ENCODE peak calls at places on chromosomes 7 and 10, in six cellular contexts. G is GM23338, J is lung, L is psoas muscle, V is cardiac muscle cell, R is uterus. D is an unnamed sample.

GRCh38 chr10:17343118-17343517 is 111.3 kb downstream of the ST8SIA6 start:
- DNase-seq in G (no peak), J (no peak), L (no peak), V (no peak), R (no peak), D (no peak)

GRCh38 chr10:124217906-124218769 is 124.7 kb upstream of the CHST15 start:
- DNase-seq in G (peak), J (no peak), L (no peak), V (no peak), R (no peak), D (peak)

GRCh38 chr7:94823952-94824351 is 83.4 kb upstream of the PPP1R9A start:
- DNase-seq in G (no peak), J (no peak), L (no peak), V (peak), R (no peak), D (peak)

GRCh38 chr10:99551616-99552015 is 18.9 kb downstream of the NKX2-3 start:
- DNase-seq in G (no peak), J (no peak), L (no peak), V (no peak), R (no peak), D (no peak)

GRCh38 chr7:38548605-38549004 is 82.6 kb downstream of the AMPH start:
- DNase-seq in G (no peak), J (no peak), L (no peak), V (no peak), R (no peak), D (no peak)

GRCh38 chr7:4742852-4743251 is 32.6 kb upstream of the AP5Z1 start:
- DNase-seq in G (no peak), J (no peak), L (no peak), V (no peak), R (no peak), D (no peak)

GRCh38 chr7:5491251-5492044 is 67.8 kb upstream of the TNRC18 start:
- DNase-seq in G (no peak), J (no peak), L (no peak), V (peak), R (no peak), D (no peak)

GRCh38 chr7:102842284-102842683 is 70.5 kb upstream of the LRRC17 start:
- DNase-seq in G (no peak), J (no peak), L (no peak), V (no peak), R (no peak), D (no peak)

GRCh38 chr10:132859084-132859855 is 73.3 kb upstream of the NKX6-2 start:
- DNase-seq in G (no peak), J (no peak), L (no peak), V (no peak), R (peak), D (no peak)

GRCh38 chr7:138917771-138918170 is 63.4 kb downstream of the KIAA1549 start:
- DNase-seq in G (no peak), J (no peak), L (no peak), V (no peak), R (no peak), D (no peak)

GRCh38 chr10:24415455-24416169 is 206.7 kb downstream of the KIAA1217 start:
- DNase-seq in G (no peak), J (peak), L (peak), V (peak), R (peak), D (peak)

GRCh38 chr10:48610585-48611093 is 5.8 kb upstream of the ARHGAP22 start:
- DNase-seq in G (no peak), J (peak), L (no peak), V (no peak), R (no peak), D (no peak)

GRCh38 chr10:106897631-106898161 is 266.8 kb downstream of the SORCS1 start:
- DNase-seq in G (no peak), J (no peak), L (no peak), V (no peak), R (peak), D (no peak)

GRCh38 chr7:2505401-2505800 is 14.2 kb upstream of the LFNG start:
- DNase-seq in G (no peak), J (no peak), L (no peak), V (no peak), R (no peak), D (no peak)

GRCh38 chr7:2507917-2508306 is 11.7 kb upstream of the LFNG start:
- DNase-seq in G (no peak), J (no peak), L (no peak), V (no peak), R (no peak), D (no peak)

GRCh38 chr7:2508327-2509231 is 11.0 kb upstream of the LFNG start:
- DNase-seq in G (no peak), J (no peak), L (peak), V (no peak), R (no peak), D (no peak)

GRCh38 chr7:2509298-2509906 is 10.2 kb upstream of the LFNG start:
- DNase-seq in G (no peak), J (no peak), L (no peak), V (no peak), R (no peak), D (no peak)

GRCh38 chr7:2507208-2507916 is 12.2 kb upstream of the LFNG start:
- DNase-seq in G (no peak), J (no peak), L (no peak), V (no peak), R (no peak), D (no peak)
- H3K4me3 ChIP-seq in G (no peak), J (no peak), L (no peak), V (no peak), R (no peak), D (no peak)

GRCh38 chr7:2803755-2804154 is 40.4 kb downstream of the GNA12 start:
- DNase-seq in G (no peak), J (no peak), L (no peak), V (no peak), R (no peak), D (no peak)

GRCh38 chr7:2802504-2803341 is 41.4 kb downstream of the GNA12 start:
- DNase-seq in G (peak), J (no peak), L (no peak), V (peak), R (no peak), D (no peak)

GRCh38 chr7:2803342-2803692 is 40.8 kb downstream of the GNA12 start:
- DNase-seq in G (no peak), J (no peak), L (no peak), V (no peak), R (no peak), D (no peak)

GRCh38 chr7:2800923-2801682 is 43.0 kb downstream of the GNA12 start:
- DNase-seq in G (no peak), J (no peak), L (no peak), V (peak), R (no peak), D (peak)

GRCh38 chr7:2802082-2802481 is 42.0 kb downstream of the GNA12 start:
- DNase-seq in G (no peak), J (no peak), L (no peak), V (no peak), R (no peak), D (no peak)
- H3K4me3 ChIP-seq in G (no peak), J (no peak), L (no peak), V (no peak), R (no peak), D (no peak)

GRCh38 chr7:2688409-2689342 is 674 bp downstream of the AMZ1 start:
- DNase-seq in G (no peak), J (no peak), L (no peak), V (peak), R (no peak), D (no peak)
- H3K4me3 ChIP-seq in G (peak), J (no peak), L (peak), V (peak), R (peak), D (peak)

GRCh38 chr10:97034958-97035769 is 150.6 kb downstream of the SLIT1 start:
- DNase-seq in G (no peak), J (no peak), L (no peak), V (no peak), R (no peak), D (no peak)

GRCh38 chr10:97040248-97040584 is 145.5 kb downstream of the SLIT1 start:
- DNase-seq in G (no peak), J (no peak), L (no peak), V (no peak), R (no peak), D (no peak)

GRCh38 chr10:97039538-97040247 is 146.1 kb downstream of the SLIT1 start:
- DNase-seq in G (no peak), J (no peak), L (no peak), V (no peak), R (no peak), D (no peak)

GRCh38 chr10:97038688-97039087 is 147.1 kb downstream of the SLIT1 start:
- DNase-seq in G (no peak), J (no peak), L (no peak), V (no peak), R (no peak), D (no peak)

GRCh38 chr10:97037365-97038361 is 148.1 kb downstream of the SLIT1 start:
- DNase-seq in G (peak), J (peak), L (peak), V (peak), R (peak), D (peak)
- H3K4me3 ChIP-seq in G (peak), J (no peak), L (peak), V (no peak), R (no peak), D (peak)

GRCh38 chr7:130909161-130909836 is 175.3 kb upstream of the KLF14 start:
- DNase-seq in G (no peak), J (no peak), L (no peak), V (no peak), R (no peak), D (no peak)

GRCh38 chr7:130912086-130912909 is 178.3 kb upstream of the KLF14 start:
- DNase-seq in G (no peak), J (no peak), L (no peak), V (peak), R (no peak), D (no peak)

GRCh38 chr7:130912910-130913720 is 179.1 kb upstream of the KLF14 start:
- DNase-seq in G (no peak), J (peak), L (peak), V (peak), R (peak), D (peak)

GRCh38 chr7:130909881-130910672 is 176.1 kb upstream of the KLF14 start:
- DNase-seq in G (no peak), J (no peak), L (no peak), V (peak), R (no peak), D (no peak)

GRCh38 chr7:130910949-130911944 is 177.2 kb upstream of the KLF14 start:
- DNase-seq in G (peak), J (no peak), L (no peak), V (peak), R (no peak), D (no peak)
- H3K4me3 ChIP-seq in G (peak), J (peak), L (peak), V (no peak), R (peak), D (peak)

GRCh38 chr10:121681171-121681752 is 83.0 kb upstream of the FGFR2 start:
- DNase-seq in G (no peak), J (no peak), L (no peak), V (no peak), R (no peak), D (no peak)

GRCh38 chr10:121679916-121680315 is 81.7 kb upstream of the FGFR2 start:
- DNase-seq in G (no peak), J (no peak), L (no peak), V (no peak), R (no peak), D (no peak)

GRCh38 chr10:121681982-121682687 is 83.9 kb upstream of the FGFR2 start:
- DNase-seq in G (no peak), J (no peak), L (no peak), V (no peak), R (peak), D (no peak)

GRCh38 chr10:121675344-121675743 is 77.1 kb upstream of the FGFR2 start:
- DNase-seq in G (no peak), J (no peak), L (no peak), V (no peak), R (no peak), D (no peak)

GRCh38 chr10:121678631-121679174 is 80.5 kb upstream of the FGFR2 start:
- DNase-seq in G (no peak), J (no peak), L (no peak), V (no peak), R (no peak), D (no peak)
- H3K4me3 ChIP-seq in G (no peak), J (no peak), L (no peak), V (no peak), R (no peak), D (no peak)

DNA sequence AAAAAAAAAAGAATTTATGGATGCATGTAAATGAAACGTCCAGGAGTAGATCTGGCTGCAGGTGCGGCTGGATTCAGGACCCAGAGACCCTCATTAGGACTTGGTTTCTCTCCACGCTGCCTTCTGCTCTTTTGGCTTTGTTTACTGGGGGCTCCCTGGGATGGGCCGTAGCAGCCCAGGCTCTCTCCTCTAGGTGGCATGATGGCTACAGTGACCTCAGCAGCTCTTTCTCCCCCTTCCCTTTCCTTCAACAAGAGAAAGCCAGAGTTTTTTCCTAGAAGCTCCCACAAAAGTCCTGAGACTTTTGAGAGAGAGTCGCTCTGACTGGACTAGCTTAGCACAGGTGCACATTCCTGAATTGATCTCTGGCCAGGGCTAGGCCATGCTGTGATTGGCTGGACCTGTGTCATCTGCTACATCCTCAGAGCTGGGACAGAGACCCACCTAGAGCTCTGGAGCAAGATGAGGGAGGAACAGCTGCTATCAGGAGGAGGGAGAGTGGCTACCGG is 67.8 kb upstream of the PDCD4 start:
- DNase-seq in G (peak), J (no peak), L (peak), V (peak), R (peak), D (no peak)
- H3K4me3 ChIP-seq in G (no peak), J (no peak), L (no peak), V (no peak), R (no peak), D (no peak)

D was measured in skeletal muscle cell.